ENCODE peak calls at places on chromosomes 6 and 20, in six cellular contexts. A, Z, I, L, H and S are unnamed samples.

GRCh38 chr6:31138982-31139381 is at the start of gene PSORS1C2:
- DNase-seq in A (no peak), Z (no peak), I (no peak), L (no peak), H (no peak), S (no peak)

GRCh38 chr20:37524859-37525708 is 2.6 kb downstream of the BLCAP start:
- DNase-seq in A (no peak), Z (peak; percentile 38), I (no peak), L (no peak), H (no peak), S (no peak)

GRCh38 chr6:1348675-1349074 is 36.8 kb downstream of the FOXQ1 start:
- DNase-seq in A (peak; percentile 66), Z (no peak), I (no peak), L (no peak), H (no peak), S (no peak)

GRCh38 chr6:89961481-89961880 is 67.2 kb downstream of the GJA10 start:
- DNase-seq in A (no peak), Z (no peak), I (no peak), L (no peak), H (no peak), S (no peak)

GRCh38 chr6:44653761-44654218 is 266.3 kb downstream of the CDC5L start:
- DNase-seq in A (no peak), Z (no peak), I (no peak), L (no peak), H (no peak), S (no peak)

GRCh38 chr20:33433465-33433864 is 10.1 kb downstream of the SNTA1 start:
- DNase-seq in A (peak; percentile 29), Z (no peak), I (peak; percentile 3), L (no peak), H (no peak), S (no peak)

GRCh38 chr6:170347091-170347490 is 40.5 kb downstream of the FAM120B start:
- DNase-seq in A (no peak), Z (peak; percentile 48), I (no peak), L (no peak), H (no peak), S (no peak)

GRCh38 chr6:165013701-165014100 is 295.7 kb downstream of the C6orf118 start:
- DNase-seq in A (no peak), Z (no peak), I (no peak), L (no peak), H (no peak), S (no peak)

GRCh38 chr20:4272225-4272624 is 256.9 kb upstream of the RNF24 start:
- DNase-seq in A (peak; percentile 9), Z (no peak), I (no peak), L (no peak), H (no peak), S (no peak)

GRCh38 chr20:6956056-6956455 is 188.6 kb downstream of the BMP2 start:
- DNase-seq in A (peak; percentile 24), Z (no peak), I (no peak), L (no peak), H (no peak), S (no peak)

GRCh38 chr6:41938590-41938989 is 3.0 kb downstream of the CCND3 start:
- DNase-seq in A (no peak), Z (no peak), I (no peak), L (no peak), H (no peak), S (no peak)

GRCh38 chr20:41616228-41616627 is 1.9 kb downstream of the CHD6 start:
- DNase-seq in A (peak; percentile 10), Z (no peak), I (no peak), L (no peak), H (no peak), S (no peak)

GRCh38 chr6:36906539-36906938 is 20.8 kb downstream of the C6orf89 start:
- DNase-seq in A (no peak), Z (no peak), I (no peak), L (no peak), H (no peak), S (no peak)

GRCh38 chr6:131167773-131168172 is 32.5 kb downstream of the AKAP7 start:
- DNase-seq in A (peak; percentile 23), Z (no peak), I (no peak), L (no peak), H (no peak), S (no peak)

GRCh38 chr20:2809690-2810089 is 5.1 kb upstream of the C20orf141 start:
- DNase-seq in A (no peak), Z (no peak), I (no peak), L (no peak), H (no peak), S (no peak)

GRCh38 chr6:75611702-75612375 is 10.2 kb downstream of the SENP6 start:
- DNase-seq in A (no peak), Z (no peak), I (no peak), L (no peak), H (no peak), S (no peak)

GRCh38 chr6:127641905-127642304 is 64.9 kb downstream of the C6orf58 start:
- DNase-seq in A (peak; percentile 62), Z (peak; percentile 49), I (no peak), L (peak; percentile 24), H (no peak), S (peak; percentile 28)

GRCh38 chr6:161228911-161229591 is 44.8 kb downstream of the AGPAT4 start:
- DNase-seq in A (peak; percentile 90), Z (peak; percentile 26), I (no peak), L (no peak), H (no peak), S (no peak)